ENCODE peak calls at places on chromosomes 11 and 22, in ten cellular contexts. N is heart right ventricle; U is SJSA1; O is A549; W is fibroblast of lung; V is adipocyte; P is stomach; C is neuronal stem cell; S is GM23248; Z is CD4-positive, CD25-positive, alpha-beta regulatory T cell. T is an unnamed sample.

GRCh38 chr22:32244547-32244946 is 10.6 kb downstream of the SLC5A4 start:
- DNase-seq in V (no peak), N (no peak), W (no peak), C (no peak), U (no peak), O (no peak), Z (no peak), P (no peak), S (no peak), T (no peak)

GRCh38 chr11:17634776-17635550 is 84.4 kb upstream of the MYOD1 start:
- DNase-seq in C (no peak), Z (no peak), U (no peak), O (no peak), S (no peak), P (no peak), N (no peak), V (no peak), W (no peak), T (no peak)

GRCh38 chr11:128711136-128711535 is 17.3 kb downstream of the FLI1 start:
- DNase-seq in S (peak; percentile 85), V (peak; percentile 57), N (no peak), O (no peak), C (no peak), P (no peak), W (peak; percentile 64), Z (no peak), U (no peak), T (no peak)

GRCh38 chr11:17513853-17514252 is 30.4 kb downstream of the USH1C start:
- DNase-seq in N (no peak), U (no peak), P (no peak), W (no peak), C (no peak), O (no peak), S (peak; percentile 47), Z (no peak), V (no peak), T (no peak)

GRCh38 chr11:44593194-44593593 is 27.7 kb downstream of the CD82 start:
- DNase-seq in O (no peak), W (no peak), N (no peak), V (no peak), U (no peak), Z (no peak), S (no peak), P (no peak), C (no peak), T (no peak)

GRCh38 chr11:122285444-122285843 is 169.4 kb upstream of the BLID start:
- DNase-seq in S (no peak), O (no peak), W (no peak), P (no peak), Z (no peak), V (no peak), C (no peak), N (no peak), U (no peak), T (no peak)

GRCh38 chr11:3010521-3011275 is 18.6 kb upstream of the NAP1L4 start:
- DNase-seq in P (no peak), V (no peak), N (no peak), S (no peak), C (no peak), Z (peak; percentile 34), O (no peak), U (no peak), W (peak; percentile 40), T (no peak)

GRCh38 chr22:41762980-41763779 is 37.3 kb upstream of the CCDC134 start:
- DNase-seq in W (peak; percentile 11), P (no peak), C (peak; percentile 71), N (no peak), U (no peak), O (no peak), S (no peak), V (no peak), Z (peak; percentile 48), T (no peak)

GRCh38 chr11:116234989-116235567 is 537.7 kb downstream of the BUD13 start:
- DNase-seq in U (no peak), P (no peak), S (no peak), V (no peak), W (no peak), N (no peak), Z (no peak), O (no peak), C (no peak), T (no peak)

GRCh38 chr22:17315310-17315709 is 54.0 kb upstream of the CECR2 start:
- DNase-seq in N (no peak), P (peak; percentile 11), W (no peak), Z (no peak), S (no peak), U (no peak), V (no peak), C (no peak), O (no peak), T (no peak)

GRCh38 chr22:23248583-23248982 is 68.3 kb downstream of the BCR start:
- DNase-seq in C (no peak), O (no peak), S (peak; percentile 32), Z (no peak), U (no peak), W (peak; percentile 53), N (no peak), P (peak; percentile 58), V (peak; percentile 63), T (no peak)

GRCh38 chr22:23847310-23847920 is 8.6 kb upstream of the DERL3 start:
- DNase-seq in V (no peak), W (no peak), C (no peak), O (no peak), Z (no peak), S (no peak), N (no peak), U (no peak), P (no peak), T (no peak)

GRCh38 chr22:39253427-39254070 is 8.8 kb upstream of the PDGFB start:
- DNase-seq in P (peak; percentile 89), S (peak; percentile 95), V (peak; percentile 72), C (no peak), N (peak; percentile 71), O (peak; percentile 86), W (peak; percentile 84), Z (peak; percentile 44), U (peak; percentile 83), T (peak; percentile 63)

GRCh38 chr11:10308208-10308954 is 3.5 kb downstream of the ADM start:
- DNase-seq in V (peak; percentile 49), U (no peak), S (peak; percentile 49), C (no peak), O (no peak), Z (no peak), N (no peak), W (peak; percentile 39), P (no peak), T (no peak)
- H3K4me1 ChIP-seq in V (peaks cover 6% of the 10 kb centered on the region), U (peaks cover 51% of the 10 kb centered on the region), S (peaks cover 13% of the 10 kb centered on the region), C (peaks cover 11% of the 10 kb centered on the region), O (peaks cover 29% of the 10 kb centered on the region), Z (peaks cover 50% of the 10 kb centered on the region), N (peaks cover 69% of the 10 kb centered on the region), W (no peaks in the 10 kb centered on the region), P (peaks cover 71% of the 10 kb centered on the region), T (peaks cover 3% of the 10 kb centered on the region)

DNA sequence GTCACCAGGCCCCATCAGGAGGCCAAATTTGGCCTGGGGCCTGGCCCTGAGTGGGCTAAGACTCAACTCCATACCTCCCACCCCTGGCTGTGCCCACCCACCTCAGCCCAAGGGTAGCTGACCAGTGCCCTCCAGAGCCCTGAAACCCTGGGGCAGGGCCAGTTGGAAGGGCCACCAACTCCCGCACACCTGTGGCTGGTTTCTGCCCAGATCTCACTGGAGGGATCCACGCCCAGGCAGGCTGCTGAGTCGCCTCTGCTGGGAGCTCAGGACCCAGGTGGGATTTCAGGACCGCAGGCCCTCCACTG is 8.9 kb upstream of the PIM3 start:
- DNase-seq in C (no peak), U (no peak), O (no peak), P (peak; percentile 51), Z (no peak), N (no peak), S (no peak), V (no peak), W (no peak), T (no peak)
- H3K4me1 ChIP-seq in C (peaks cover 26% of the 10 kb centered on the region), U (peaks cover 44% of the 10 kb centered on the region), O (peaks cover 55% of the 10 kb centered on the region), P (peaks cover 75% of the 10 kb centered on the region), Z (no peaks in the 10 kb centered on the region), N (peaks cover 58% of the 10 kb centered on the region), S (peaks cover 11% of the 10 kb centered on the region), V (peaks cover 45% of the 10 kb centered on the region), W (peaks cover 14% of the 10 kb centered on the region), T (peaks cover 3% of the 10 kb centered on the region)

GRCh38 chr11:86548278-86548917 is 124.0 kb downstream of the ME3 start:
- DNase-seq in N (no peak), V (peak; percentile 55), Z (no peak), S (peak; percentile 53), O (no peak), P (no peak), W (peak; percentile 56), C (no peak), U (no peak), T (no peak)
- H3K4me1 ChIP-seq in N (peaks cover 47% of the 10 kb centered on the region), V (peaks cover 34% of the 10 kb centered on the region), Z (no peaks in the 10 kb centered on the region), S (peaks cover 31% of the 10 kb centered on the region), O (peaks cover 20% of the 10 kb centered on the region), P (peaks cover 29% of the 10 kb centered on the region), W (peaks cover 13% of the 10 kb centered on the region), C (no peaks in the 10 kb centered on the region), U (peaks cover 12% of the 10 kb centered on the region), T (peaks cover 10% of the 10 kb centered on the region)

GRCh38 chr11:114915871-114916270 is 237.5 kb downstream of the NXPE2 start:
- DNase-seq in V (no peak), W (no peak), C (no peak), N (no peak), Z (no peak), S (no peak), O (no peak), U (no peak), P (no peak), T (no peak)

GRCh38 chr11:114916406-114916805 is 238.1 kb downstream of the NXPE2 start:
- DNase-seq in P (no peak), W (no peak), C (no peak), N (no peak), V (no peak), S (no peak), Z (no peak), O (no peak), U (no peak), T (no peak)

GRCh38 chr11:114912826-114913225 is 234.5 kb downstream of the NXPE2 start:
- DNase-seq in N (no peak), Z (no peak), P (no peak), U (no peak), S (no peak), O (no peak), C (no peak), V (no peak), W (no peak), T (no peak)

GRCh38 chr11:114909866-114910265 is 231.5 kb downstream of the NXPE2 start:
- DNase-seq in C (no peak), P (no peak), W (no peak), V (no peak), Z (no peak), S (no peak), U (no peak), O (no peak), N (no peak), T (no peak)

DNA sequence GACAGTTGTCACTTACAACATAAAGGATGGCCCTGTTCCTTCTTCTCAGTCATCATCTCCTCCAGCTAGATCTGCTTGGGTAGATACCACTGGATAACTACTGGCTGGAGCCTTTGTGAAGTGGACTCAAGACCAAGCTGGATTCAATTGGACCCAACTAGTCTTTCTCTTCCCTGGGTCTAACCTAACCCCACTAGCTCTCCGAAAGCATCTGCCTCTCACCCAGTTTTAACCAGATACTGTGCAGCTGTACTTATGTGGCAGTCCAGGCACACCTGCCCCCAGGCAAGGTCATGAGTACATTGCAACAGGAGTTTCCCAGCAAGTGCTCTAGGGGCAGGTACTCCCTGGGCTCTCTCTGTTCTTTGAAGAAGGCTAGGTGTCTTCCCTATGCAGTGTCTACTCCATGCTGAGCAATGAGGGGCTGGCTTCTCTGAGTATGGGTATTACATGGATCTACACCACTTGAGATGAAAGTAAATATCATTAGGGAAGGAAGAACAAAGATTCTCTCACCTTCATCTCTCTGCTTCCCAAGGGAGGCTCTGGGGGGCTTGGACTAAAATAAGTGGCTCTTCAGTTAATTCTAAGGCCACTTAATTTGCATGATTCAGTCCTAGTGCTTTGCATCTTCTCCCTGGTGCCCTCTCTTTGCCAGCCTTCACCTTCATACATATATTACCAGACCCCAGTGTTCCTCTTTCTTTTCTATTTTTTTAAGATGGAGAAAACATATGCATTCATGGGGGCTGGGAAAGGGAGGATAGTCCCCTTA is 236.1 kb downstream of the NXPE2 start:
- DNase-seq in S (no peak), U (no peak), O (no peak), W (no peak), N (no peak), V (no peak), Z (no peak), P (no peak), C (no peak), T (no peak)
- H3K4me1 ChIP-seq in S (no peaks in the 10 kb centered on the region), U (no peaks in the 10 kb centered on the region), O (no peaks in the 10 kb centered on the region), W (no peaks in the 10 kb centered on the region), N (peaks cover 8% of the 10 kb centered on the region), V (no peaks in the 10 kb centered on the region), Z (no peaks in the 10 kb centered on the region), P (no peaks in the 10 kb centered on the region), C (peaks cover 4% of the 10 kb centered on the region), T (no peaks in the 10 kb centered on the region)

T was measured in small intestine.